ENCODE peak calls at places on chromosomes 7 and 10, in four cellular contexts. One of them, this sample, is unnamed.
A peak's percentile ranks its signal among the peaks of the same experiment; 100 is the strongest.

GRCh38 chr7:70178787-70179186 is 580.5 kb downstream of the AUTS2 start:
- DNase-seq in activated B cell treated with CpG ODN at 0.5 μM for 24 hours: no peak
- DNase-seq in activated CD8-positive, alpha-beta T cell treated with anti-CD3 and anti-CD28 coated beads for 36 hours: no peak
- DNase-seq in sigmoid colon: no peak
- DNase-seq in this sample: no peak

GRCh38 chr7:151018421-151019129 is 5.7 kb downstream of the ATG9B start:
- DNase-seq in sigmoid colon: no peak
- DNase-seq in activated B cell treated with CpG ODN at 0.5 μM for 24 hours: peak; percentile 36
- DNase-seq in activated CD8-positive, alpha-beta T cell treated with anti-CD3 and anti-CD28 coated beads for 36 hours: peak; percentile 68
- DNase-seq in this sample: no peak

GRCh38 chr10:122591736-122592135 is 31.2 kb downstream of the DMBT1 start:
- DNase-seq in activated CD8-positive, alpha-beta T cell treated with anti-CD3 and anti-CD28 coated beads for 36 hours: no peak
- DNase-seq in sigmoid colon: no peak
- DNase-seq in activated B cell treated with CpG ODN at 0.5 μM for 24 hours: no peak
- DNase-seq in this sample: no peak

GRCh38 chr7:113209449-113210203 is 91.3 kb upstream of the SMIM30 start:
- DNase-seq in sigmoid colon: no peak
- DNase-seq in activated CD8-positive, alpha-beta T cell treated with anti-CD3 and anti-CD28 coated beads for 36 hours: no peak
- DNase-seq in activated B cell treated with CpG ODN at 0.5 μM for 24 hours: no peak
- DNase-seq in this sample: no peak

GRCh38 chr10:50511512-50512213 is 112.1 kb downstream of the SGMS1 start:
- DNase-seq in activated B cell treated with CpG ODN at 0.5 μM for 24 hours: no peak
- DNase-seq in sigmoid colon: no peak
- DNase-seq in activated CD8-positive, alpha-beta T cell treated with anti-CD3 and anti-CD28 coated beads for 36 hours: peak; percentile 54
- DNase-seq in this sample: no peak

GRCh38 chr10:79241990-79242619 is 105.2 kb upstream of the PPIF start:
- DNase-seq in sigmoid colon: peak; percentile 88
- DNase-seq in activated CD8-positive, alpha-beta T cell treated with anti-CD3 and anti-CD28 coated beads for 36 hours: peak; percentile 88
- DNase-seq in activated B cell treated with CpG ODN at 0.5 μM for 24 hours: peak; percentile 47
- DNase-seq in this sample: peak; percentile 86

GRCh38 chr7:44194069-44194468 is 4.8 kb upstream of the GCK start:
- DNase-seq in activated B cell treated with CpG ODN at 0.5 μM for 24 hours: no peak
- DNase-seq in sigmoid colon: no peak
- DNase-seq in activated CD8-positive, alpha-beta T cell treated with anti-CD3 and anti-CD28 coated beads for 36 hours: peak; percentile 81
- DNase-seq in this sample: no peak

GRCh38 chr10:110498087-110498981 is 627 bp downstream of the DUSP5 start:
- DNase-seq in sigmoid colon: peak; percentile 79
- DNase-seq in activated CD8-positive, alpha-beta T cell treated with anti-CD3 and anti-CD28 coated beads for 36 hours: peak; percentile 65
- DNase-seq in activated B cell treated with CpG ODN at 0.5 μM for 24 hours: peak; percentile 57
- DNase-seq in this sample: peak; percentile 53

GRCh38 chr7:80087051-80087767 is 47.4 kb upstream of the GNAI1 start:
- DNase-seq in sigmoid colon: no peak
- DNase-seq in activated B cell treated with CpG ODN at 0.5 μM for 24 hours: no peak
- DNase-seq in activated CD8-positive, alpha-beta T cell treated with anti-CD3 and anti-CD28 coated beads for 36 hours: no peak
- DNase-seq in this sample: no peak

GRCh38 chr10:10642741-10643280 is 374.9 kb upstream of the CELF2 start:
- DNase-seq in sigmoid colon: no peak
- DNase-seq in activated CD8-positive, alpha-beta T cell treated with anti-CD3 and anti-CD28 coated beads for 36 hours: no peak
- DNase-seq in activated B cell treated with CpG ODN at 0.5 μM for 24 hours: no peak
- DNase-seq in this sample: no peak

GRCh38 chr7:85875398-85875797 is 688.5 kb upstream of the SEMA3D start:
- DNase-seq in activated CD8-positive, alpha-beta T cell treated with anti-CD3 and anti-CD28 coated beads for 36 hours: no peak
- DNase-seq in activated B cell treated with CpG ODN at 0.5 μM for 24 hours: no peak
- DNase-seq in sigmoid colon: no peak
- DNase-seq in this sample: no peak

GRCh38 chr10:114600067-114600466 is 58.0 kb downstream of the ABLIM1 start:
- DNase-seq in activated CD8-positive, alpha-beta T cell treated with anti-CD3 and anti-CD28 coated beads for 36 hours: no peak
- DNase-seq in sigmoid colon: no peak
- DNase-seq in activated B cell treated with CpG ODN at 0.5 μM for 24 hours: no peak
- DNase-seq in this sample: no peak

GRCh38 chr10:62618576-62619408 is 185.7 kb upstream of the ADO start:
- DNase-seq in sigmoid colon: peak; percentile 73
- DNase-seq in activated B cell treated with CpG ODN at 0.5 μM for 24 hours: no peak
- DNase-seq in activated CD8-positive, alpha-beta T cell treated with anti-CD3 and anti-CD28 coated beads for 36 hours: no peak
- DNase-seq in this sample: peak; percentile 44

GRCh38 chr7:42351313-42351935 is 114.4 kb upstream of the GLI3 start:
- DNase-seq in sigmoid colon: no peak
- DNase-seq in activated B cell treated with CpG ODN at 0.5 μM for 24 hours: no peak
- DNase-seq in activated CD8-positive, alpha-beta T cell treated with anti-CD3 and anti-CD28 coated beads for 36 hours: no peak
- DNase-seq in this sample: no peak

GRCh38 chr7:28726563-28726962 is 231.6 kb downstream of the TRIL start:
- DNase-seq in activated CD8-positive, alpha-beta T cell treated with anti-CD3 and anti-CD28 coated beads for 36 hours: no peak
- DNase-seq in sigmoid colon: no peak
- DNase-seq in activated B cell treated with CpG ODN at 0.5 μM for 24 hours: no peak
- DNase-seq in this sample: no peak

GRCh38 chr10:21212275-21212674 is 313.2 kb downstream of the SKIDA1 start:
- DNase-seq in activated CD8-positive, alpha-beta T cell treated with anti-CD3 and anti-CD28 coated beads for 36 hours: no peak
- DNase-seq in sigmoid colon: no peak
- DNase-seq in activated B cell treated with CpG ODN at 0.5 μM for 24 hours: no peak
- DNase-seq in this sample: no peak

GRCh38 chr7:92843034-92843760 is 6.8 kb upstream of the CDK6 start:
- DNase-seq in activated B cell treated with CpG ODN at 0.5 μM for 24 hours: no peak
- DNase-seq in sigmoid colon: no peak
- DNase-seq in activated CD8-positive, alpha-beta T cell treated with anti-CD3 and anti-CD28 coated beads for 36 hours: no peak
- DNase-seq in this sample: no peak

GRCh38 chr7:66615699-66616098 is 13.0 kb upstream of the KCTD7 start:
- DNase-seq in sigmoid colon: no peak
- DNase-seq in activated CD8-positive, alpha-beta T cell treated with anti-CD3 and anti-CD28 coated beads for 36 hours: no peak
- DNase-seq in activated B cell treated with CpG ODN at 0.5 μM for 24 hours: no peak
- DNase-seq in this sample: no peak

GRCh38 chr10:7707102-7707501 is 4.0 kb downstream of the ITIH2 start:
- DNase-seq in activated CD8-positive, alpha-beta T cell treated with anti-CD3 and anti-CD28 coated beads for 36 hours: no peak
- DNase-seq in sigmoid colon: no peak
- DNase-seq in activated B cell treated with CpG ODN at 0.5 μM for 24 hours: no peak
- DNase-seq in this sample: no peak

GRCh38 chr10:42990721-42991441 is 86.0 kb upstream of the RET start:
- DNase-seq in sigmoid colon: peak; percentile 53
- DNase-seq in activated CD8-positive, alpha-beta T cell treated with anti-CD3 and anti-CD28 coated beads for 36 hours: no peak
- DNase-seq in activated B cell treated with CpG ODN at 0.5 μM for 24 hours: no peak
- DNase-seq in this sample: no peak

GRCh38 chr10:11724938-11725776 is 17.0 kb upstream of the ECHDC3 start:
- DNase-seq in activated B cell treated with CpG ODN at 0.5 μM for 24 hours: no peak
- DNase-seq in activated CD8-positive, alpha-beta T cell treated with anti-CD3 and anti-CD28 coated beads for 36 hours: no peak
- DNase-seq in sigmoid colon: no peak
- DNase-seq in this sample: peak; percentile 75

GRCh38 chr7:44216521-44217030 is 15.8 kb downstream of the YKT6 start:
- DNase-seq in activated CD8-positive, alpha-beta T cell treated with anti-CD3 and anti-CD28 coated beads for 36 hours: no peak
- DNase-seq in activated B cell treated with CpG ODN at 0.5 μM for 24 hours: peak; percentile 7
- DNase-seq in sigmoid colon: peak; percentile 48
- DNase-seq in this sample: no peak

GRCh38 chr7:50608196-50608906 is 43.1 kb upstream of the DDC start:
- DNase-seq in activated B cell treated with CpG ODN at 0.5 μM for 24 hours: no peak
- DNase-seq in activated CD8-positive, alpha-beta T cell treated with anti-CD3 and anti-CD28 coated beads for 36 hours: no peak
- DNase-seq in sigmoid colon: no peak
- DNase-seq in this sample: no peak

DNA sequence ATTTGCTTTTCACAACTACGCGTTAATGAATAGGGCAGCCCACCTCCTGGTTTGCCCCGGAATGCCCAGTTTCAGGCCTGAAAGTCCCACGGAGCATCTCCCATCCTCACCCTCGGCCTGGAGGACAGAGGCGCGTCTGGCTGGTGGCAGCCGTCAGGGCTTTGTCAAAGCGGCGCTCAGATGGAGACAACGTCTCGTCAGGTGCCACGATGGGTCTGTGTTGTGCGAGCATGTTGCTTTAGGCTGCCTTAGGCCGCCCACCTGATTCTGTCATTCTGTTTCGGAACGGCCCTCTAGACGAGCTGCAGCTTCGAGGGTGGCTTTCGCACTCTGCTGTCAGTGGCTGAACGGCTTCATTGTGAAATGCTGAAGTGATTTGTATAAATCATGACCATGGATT is 39.4 kb upstream of the CFAP46 start:
- DNase-seq in activated CD8-positive, alpha-beta T cell treated with anti-CD3 and anti-CD28 coated beads for 36 hours: no peak
- DNase-seq in sigmoid colon: no peak
- DNase-seq in activated B cell treated with CpG ODN at 0.5 μM for 24 hours: no peak
- DNase-seq in this sample: no peak
- TF ChIP-seq CTCF in activated CD8-positive, alpha-beta T cell treated with anti-CD3 and anti-CD28 coated beads for 36 hours: no peak
- TF ChIP-seq CTCF in sigmoid colon: no peak
- TF ChIP-seq CTCF in activated B cell treated with CpG ODN at 0.5 μM for 24 hours: no peak
- TF ChIP-seq CTCF in this sample: no peak

GRCh38 chr7:30389793-30390192 is 88.8 kb downstream of the NOD1 start:
- DNase-seq in activated CD8-positive, alpha-beta T cell treated with anti-CD3 and anti-CD28 coated beads for 36 hours: no peak
- DNase-seq in sigmoid colon: no peak
- DNase-seq in activated B cell treated with CpG ODN at 0.5 μM for 24 hours: no peak
- DNase-seq in this sample: no peak

GRCh38 chr7:30395676-30396075 is 82.9 kb downstream of the NOD1 start:
- DNase-seq in activated B cell treated with CpG ODN at 0.5 μM for 24 hours: no peak
- DNase-seq in sigmoid colon: no peak
- DNase-seq in activated CD8-positive, alpha-beta T cell treated with anti-CD3 and anti-CD28 coated beads for 36 hours: no peak
- DNase-seq in this sample: no peak

GRCh38 chr7:30396379-30396778 is 82.2 kb downstream of the NOD1 start:
- DNase-seq in sigmoid colon: no peak
- DNase-seq in activated B cell treated with CpG ODN at 0.5 μM for 24 hours: no peak
- DNase-seq in activated CD8-positive, alpha-beta T cell treated with anti-CD3 and anti-CD28 coated beads for 36 hours: no peak
- DNase-seq in this sample: no peak

GRCh38 chr7:30391806-30392205 is 86.8 kb downstream of the NOD1 start:
- DNase-seq in sigmoid colon: no peak
- DNase-seq in activated B cell treated with CpG ODN at 0.5 μM for 24 hours: no peak
- DNase-seq in activated CD8-positive, alpha-beta T cell treated with anti-CD3 and anti-CD28 coated beads for 36 hours: no peak
- DNase-seq in this sample: no peak

GRCh38 chr7:30390872-30391646 is 87.5 kb downstream of the NOD1 start:
- DNase-seq in sigmoid colon: no peak
- DNase-seq in activated B cell treated with CpG ODN at 0.5 μM for 24 hours: no peak
- DNase-seq in activated CD8-positive, alpha-beta T cell treated with anti-CD3 and anti-CD28 coated beads for 36 hours: no peak
- DNase-seq in this sample: no peak
- TF ChIP-seq CTCF in sigmoid colon: no peak
- TF ChIP-seq CTCF in activated B cell treated with CpG ODN at 0.5 μM for 24 hours: no peak
- TF ChIP-seq CTCF in activated CD8-positive, alpha-beta T cell treated with anti-CD3 and anti-CD28 coated beads for 36 hours: no peak
- TF ChIP-seq CTCF in this sample: no peak

GRCh38 chr10:54402576-54402975 is 398.5 kb downstream of the PCDH15 start:
- DNase-seq in activated B cell treated with CpG ODN at 0.5 μM for 24 hours: no peak
- DNase-seq in activated CD8-positive, alpha-beta T cell treated with anti-CD3 and anti-CD28 coated beads for 36 hours: no peak
- DNase-seq in sigmoid colon: no peak
- DNase-seq in this sample: no peak
- TF ChIP-seq CTCF in activated B cell treated with CpG ODN at 0.5 μM for 24 hours: no peak
- TF ChIP-seq CTCF in activated CD8-positive, alpha-beta T cell treated with anti-CD3 and anti-CD28 coated beads for 36 hours: no peak
- TF ChIP-seq CTCF in sigmoid colon: no peak
- TF ChIP-seq CTCF in this sample: peak; percentile 16

DNA sequence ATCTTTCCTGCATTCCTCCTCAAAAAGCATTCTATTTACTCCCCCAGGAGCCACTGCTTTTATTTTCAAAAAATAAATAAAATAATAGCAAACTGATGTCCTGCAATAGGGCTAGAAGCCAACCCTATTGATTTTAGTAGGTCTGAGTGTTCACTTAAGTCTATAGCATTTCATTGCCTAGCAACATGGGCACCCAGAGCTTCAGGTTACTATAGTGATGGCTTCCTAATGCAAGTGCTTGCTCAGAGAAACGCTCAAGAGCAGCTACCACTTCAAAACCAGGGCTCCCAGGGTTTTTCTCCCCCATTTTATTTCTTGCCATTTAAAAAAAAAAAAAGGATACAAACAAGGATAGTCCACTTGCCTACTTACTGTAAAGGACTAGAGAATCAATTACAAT is 133.5 kb downstream of the VPS41 start:
- DNase-seq in activated B cell treated with CpG ODN at 0.5 μM for 24 hours: no peak
- DNase-seq in activated CD8-positive, alpha-beta T cell treated with anti-CD3 and anti-CD28 coated beads for 36 hours: no peak
- DNase-seq in sigmoid colon: no peak
- DNase-seq in this sample: no peak
- TF ChIP-seq CTCF in activated B cell treated with CpG ODN at 0.5 μM for 24 hours: no peak
- TF ChIP-seq CTCF in activated CD8-positive, alpha-beta T cell treated with anti-CD3 and anti-CD28 coated beads for 36 hours: no peak
- TF ChIP-seq CTCF in sigmoid colon: no peak
- TF ChIP-seq CTCF in this sample: no peak

GRCh38 chr7:101128040-101128834 is 1.3 kb downstream of the SERPINE1 start:
- DNase-seq in activated B cell treated with CpG ODN at 0.5 μM for 24 hours: no peak
- DNase-seq in activated CD8-positive, alpha-beta T cell treated with anti-CD3 and anti-CD28 coated beads for 36 hours: no peak
- DNase-seq in sigmoid colon: no peak
- DNase-seq in this sample: no peak

GRCh38 chr7:101124376-101125056 is 2.4 kb upstream of the SERPINE1 start:
- DNase-seq in activated CD8-positive, alpha-beta T cell treated with anti-CD3 and anti-CD28 coated beads for 36 hours: no peak
- DNase-seq in activated B cell treated with CpG ODN at 0.5 μM for 24 hours: no peak
- DNase-seq in sigmoid colon: no peak
- DNase-seq in this sample: no peak

GRCh38 chr7:101127460-101128039 is 646 bp downstream of the SERPINE1 start:
- DNase-seq in sigmoid colon: no peak
- DNase-seq in activated B cell treated with CpG ODN at 0.5 μM for 24 hours: no peak
- DNase-seq in activated CD8-positive, alpha-beta T cell treated with anti-CD3 and anti-CD28 coated beads for 36 hours: no peak
- DNase-seq in this sample: no peak

GRCh38 chr7:101125989-101126650 is 784 bp upstream of the SERPINE1 start:
- DNase-seq in activated B cell treated with CpG ODN at 0.5 μM for 24 hours: no peak
- DNase-seq in sigmoid colon: peak; percentile 79
- DNase-seq in activated CD8-positive, alpha-beta T cell treated with anti-CD3 and anti-CD28 coated beads for 36 hours: peak; percentile 33
- DNase-seq in this sample: no peak

GRCh38 chr7:101126651-101127459 is at the start of gene SERPINE1:
- DNase-seq in activated CD8-positive, alpha-beta T cell treated with anti-CD3 and anti-CD28 coated beads for 36 hours: peak; percentile 82
- DNase-seq in activated B cell treated with CpG ODN at 0.5 μM for 24 hours: peak; percentile 25
- DNase-seq in sigmoid colon: peak; percentile 96
- DNase-seq in this sample: peak; percentile 76
- TF ChIP-seq CTCF in activated CD8-positive, alpha-beta T cell treated with anti-CD3 and anti-CD28 coated beads for 36 hours: peak; percentile 42
- TF ChIP-seq CTCF in activated B cell treated with CpG ODN at 0.5 μM for 24 hours: no peak
- TF ChIP-seq CTCF in sigmoid colon: no peak
- TF ChIP-seq CTCF in this sample: no peak

GRCh38 chr10:71242621-71243009 is 30.2 kb downstream of the UNC5B start:
- DNase-seq in sigmoid colon: no peak
- DNase-seq in activated CD8-positive, alpha-beta T cell treated with anti-CD3 and anti-CD28 coated beads for 36 hours: no peak
- DNase-seq in activated B cell treated with CpG ODN at 0.5 μM for 24 hours: no peak
- DNase-seq in this sample: no peak
- TF ChIP-seq CTCF in sigmoid colon: no peak
- TF ChIP-seq CTCF in activated CD8-positive, alpha-beta T cell treated with anti-CD3 and anti-CD28 coated beads for 36 hours: no peak
- TF ChIP-seq CTCF in activated B cell treated with CpG ODN at 0.5 μM for 24 hours: no peak
- TF ChIP-seq CTCF in this sample: no peak

DNA sequence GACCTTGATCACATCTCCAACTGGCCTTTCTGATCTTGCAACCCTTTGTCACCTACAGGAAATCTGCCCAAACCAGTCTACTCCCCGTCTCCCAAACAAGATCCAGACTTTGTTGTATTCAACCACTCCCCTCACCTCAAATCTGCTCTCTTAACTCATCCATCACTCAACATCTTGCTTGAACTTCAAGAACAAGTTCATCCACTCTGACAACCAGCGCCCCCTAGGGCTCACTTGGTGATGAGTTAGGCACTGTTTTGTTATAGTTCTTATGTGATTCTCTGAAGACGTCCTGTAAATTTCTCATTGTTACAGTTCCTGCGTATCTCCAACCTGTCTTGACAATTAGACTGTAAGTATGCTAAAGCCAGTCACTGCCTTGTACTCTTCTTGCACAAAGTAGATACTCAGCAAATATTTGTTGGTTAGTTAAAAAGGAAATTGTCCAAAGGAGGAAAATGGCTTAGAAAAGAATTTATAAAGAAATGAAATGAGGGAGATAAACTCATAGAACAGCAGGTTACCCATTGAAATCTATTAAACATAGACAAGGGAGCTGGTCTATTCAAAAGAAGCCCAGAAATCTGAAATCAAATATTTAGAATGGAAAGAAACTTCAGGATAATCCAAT is 5.3 kb downstream of the FRMD4A start:
- DNase-seq in sigmoid colon: no peak
- DNase-seq in activated CD8-positive, alpha-beta T cell treated with anti-CD3 and anti-CD28 coated beads for 36 hours: peak; percentile 85
- DNase-seq in activated B cell treated with CpG ODN at 0.5 μM for 24 hours: no peak
- DNase-seq in this sample: peak; percentile 25
- TF ChIP-seq CTCF in sigmoid colon: no peak
- TF ChIP-seq CTCF in activated CD8-positive, alpha-beta T cell treated with anti-CD3 and anti-CD28 coated beads for 36 hours: peak; percentile 69
- TF ChIP-seq CTCF in activated B cell treated with CpG ODN at 0.5 μM for 24 hours: no peak
- TF ChIP-seq CTCF in this sample: peak; percentile 47

GRCh38 chr7:37832194-37832593 is 16.2 kb upstream of the NME8 start:
- DNase-seq in activated CD8-positive, alpha-beta T cell treated with anti-CD3 and anti-CD28 coated beads for 36 hours: peak; percentile 22
- DNase-seq in activated B cell treated with CpG ODN at 0.5 μM for 24 hours: no peak
- DNase-seq in sigmoid colon: peak; percentile 82
- DNase-seq in this sample: peak; percentile 32
- TF ChIP-seq CTCF in activated CD8-positive, alpha-beta T cell treated with anti-CD3 and anti-CD28 coated beads for 36 hours: no peak
- TF ChIP-seq CTCF in activated B cell treated with CpG ODN at 0.5 μM for 24 hours: no peak
- TF ChIP-seq CTCF in sigmoid colon: no peak
- TF ChIP-seq CTCF in this sample: peak; percentile 64

GRCh38 chr10:18071591-18071990 is 68.6 kb upstream of the CACNB2 start:
- DNase-seq in sigmoid colon: no peak
- DNase-seq in activated B cell treated with CpG ODN at 0.5 μM for 24 hours: no peak
- DNase-seq in activated CD8-positive, alpha-beta T cell treated with anti-CD3 and anti-CD28 coated beads for 36 hours: no peak
- DNase-seq in this sample: no peak
- TF ChIP-seq CTCF in sigmoid colon: no peak
- TF ChIP-seq CTCF in activated B cell treated with CpG ODN at 0.5 μM for 24 hours: no peak
- TF ChIP-seq CTCF in activated CD8-positive, alpha-beta T cell treated with anti-CD3 and anti-CD28 coated beads for 36 hours: no peak
- TF ChIP-seq CTCF in this sample: no peak

This sample was measured in GM20000.